ENCODE peak calls at places on chromosomes 13 and 19, in nine cellular contexts. E is stimulated activated naive CD8-positive, alpha-beta T cell treated with anti-CD3 and anti-CD28 coated beads, Interleukin-15, Interleukin-2, amounts not matched to agents 100 U/mL and 50 U/mL, for 24 hours; I is retinal pigment epithelial cell; R is cortex of kidney; P is cardiac muscle cell; Y is BJ; W is hepatic stellate cell; T is CD4-positive, alpha-beta T cell; G is WTC11. N is an unnamed sample.

GRCh38 chr19:5436101-5436947 is 18.9 kb upstream of the ZNRF4 start:
- DNase-seq in E (peak), I (no peak), R (no peak), P (peak), Y (peak), W (peak), T (no peak), G (peak), N (no peak)

GRCh38 chr19:53504903-53505302 is 33.0 kb upstream of the ZNF331 start:
- DNase-seq in E (no peak), I (no peak), R (no peak), P (no peak), Y (no peak), W (no peak), T (no peak), G (no peak), N (no peak)

GRCh38 chr19:36032251-36033104 is at the start of gene CLIP3:
- DNase-seq in E (peak), I (no peak), R (no peak), P (peak), Y (no peak), W (peak), T (peak), G (peak), N (no peak)

GRCh38 chr19:56217039-56217949 is 15.2 kb downstream of the ZSCAN5C start:
- DNase-seq in E (peak), I (no peak), R (no peak), P (no peak), Y (no peak), W (peak), T (no peak), G (peak), N (no peak)

GRCh38 chr19:16435238-16435911 is 36.4 kb downstream of the EPS15L1 start:
- DNase-seq in E (no peak), I (peak), R (no peak), P (peak), Y (peak), W (peak), T (no peak), G (no peak), N (no peak)

GRCh38 chr19:41298327-41298964 is 11.5 kb upstream of the CCDC97 start:
- DNase-seq in E (peak), I (peak), R (no peak), P (peak), Y (peak), W (peak), T (peak), G (no peak), N (peak)

GRCh38 chr19:45455707-45456499 is 11.9 kb upstream of the FOSB start:
- DNase-seq in E (peak), I (peak), R (no peak), P (peak), Y (peak), W (peak), T (peak), G (peak), N (peak)

GRCh38 chr19:20558571-20558970 is 7.0 kb downstream of the ZNF737 start:
- DNase-seq in E (no peak), I (no peak), R (no peak), P (no peak), Y (no peak), W (no peak), T (no peak), G (no peak), N (no peak)

GRCh38 chr13:80141114-80141849 is 199.6 kb downstream of the SPRY2 start:
- DNase-seq in E (no peak), I (no peak), R (no peak), P (peak), Y (no peak), W (peak), T (no peak), G (no peak), N (peak)

GRCh38 chr13:26923824-26924605 is 163.4 kb upstream of the GPR12 start:
- DNase-seq in E (no peak), I (no peak), R (no peak), P (peak), Y (no peak), W (peak), T (no peak), G (no peak), N (no peak)

N was measured in coronary artery.